ENCODE peak calls at places on chromosomes 6 and 20, in four cellular contexts. One of them, this sample, is unnamed.

GRCh38 chr6:108564178-108564577 is 3.5 kb downstream of the FOXO3 start:
- DNase-seq in colonic mucosa: no peak
- DNase-seq in PC-9: no peak
- DNase-seq in aorta: no peak
- DNase-seq in this sample: peak; percentile 52

GRCh38 chr6:15061176-15061575 is 184.7 kb upstream of the JARID2 start:
- DNase-seq in PC-9: no peak
- DNase-seq in aorta: no peak
- DNase-seq in colonic mucosa: no peak
- DNase-seq in this sample: no peak

GRCh38 chr6:129901910-129902309 is 40.8 kb upstream of the TMEM244 start:
- DNase-seq in aorta: no peak
- DNase-seq in colonic mucosa: no peak
- DNase-seq in PC-9: no peak
- DNase-seq in this sample: no peak

GRCh38 chr20:2693286-2693995 is 861 bp downstream of the EBF4 start:
- DNase-seq in aorta: peak; percentile 84
- DNase-seq in colonic mucosa: no peak
- DNase-seq in PC-9: no peak
- DNase-seq in this sample: peak; percentile 56

GRCh38 chr6:165748390-165748789 is 85.3 kb upstream of the PDE10A start:
- DNase-seq in colonic mucosa: no peak
- DNase-seq in PC-9: no peak
- DNase-seq in aorta: no peak
- DNase-seq in this sample: no peak

GRCh38 chr6:149723771-149724417 is 6.0 kb upstream of the LATS1 start:
- DNase-seq in colonic mucosa: peak; percentile 53
- DNase-seq in PC-9: peak; percentile 11
- DNase-seq in aorta: no peak
- DNase-seq in this sample: peak; percentile 58

GRCh38 chr6:161130606-161131005 is 139.0 kb downstream of the MAP3K4 start:
- DNase-seq in PC-9: no peak
- DNase-seq in aorta: no peak
- DNase-seq in colonic mucosa: no peak
- DNase-seq in this sample: no peak

GRCh38 chr6:111580826-111581505 is 24.7 kb downstream of the TRAF3IP2 start:
- DNase-seq in PC-9: no peak
- DNase-seq in aorta: no peak
- DNase-seq in colonic mucosa: no peak
- DNase-seq in this sample: no peak

GRCh38 chr20:54063998-54064676 is 6.3 kb downstream of the BCAS1 start:
- DNase-seq in PC-9: no peak
- DNase-seq in colonic mucosa: no peak
- DNase-seq in aorta: no peak
- DNase-seq in this sample: no peak

GRCh38 chr20:49669601-49670189 is 44.0 kb downstream of the B4GALT5 start:
- DNase-seq in aorta: no peak
- DNase-seq in colonic mucosa: no peak
- DNase-seq in PC-9: no peak
- DNase-seq in this sample: no peak
- H3K4me1 ChIP-seq in aorta: peaks cover 6% of the 10 kb centered on the region
- H3K4me1 ChIP-seq in colonic mucosa: peaks cover 2% of the 10 kb centered on the region
- H3K4me1 ChIP-seq in PC-9: peaks cover 57% of the 10 kb centered on the region
- H3K4me1 ChIP-seq in this sample: peaks cover under 1% of the 10 kb centered on the region

GRCh38 chr20:41155267-41155666 is 17.9 kb downstream of the PLCG1 start:
- DNase-seq in PC-9: no peak
- DNase-seq in aorta: no peak
- DNase-seq in colonic mucosa: no peak
- DNase-seq in this sample: no peak

GRCh38 chr20:41151134-41151869 is 14.0 kb downstream of the PLCG1 start:
- DNase-seq in PC-9: no peak
- DNase-seq in aorta: no peak
- DNase-seq in colonic mucosa: no peak
- DNase-seq in this sample: no peak

GRCh38 chr20:41158082-41158625 is 20.8 kb downstream of the PLCG1 start:
- DNase-seq in aorta: no peak
- DNase-seq in colonic mucosa: no peak
- DNase-seq in PC-9: no peak
- DNase-seq in this sample: no peak

GRCh38 chr20:41152108-41152757 is 14.9 kb downstream of the PLCG1 start:
- DNase-seq in aorta: no peak
- DNase-seq in PC-9: no peak
- DNase-seq in colonic mucosa: no peak
- DNase-seq in this sample: no peak

DNA sequence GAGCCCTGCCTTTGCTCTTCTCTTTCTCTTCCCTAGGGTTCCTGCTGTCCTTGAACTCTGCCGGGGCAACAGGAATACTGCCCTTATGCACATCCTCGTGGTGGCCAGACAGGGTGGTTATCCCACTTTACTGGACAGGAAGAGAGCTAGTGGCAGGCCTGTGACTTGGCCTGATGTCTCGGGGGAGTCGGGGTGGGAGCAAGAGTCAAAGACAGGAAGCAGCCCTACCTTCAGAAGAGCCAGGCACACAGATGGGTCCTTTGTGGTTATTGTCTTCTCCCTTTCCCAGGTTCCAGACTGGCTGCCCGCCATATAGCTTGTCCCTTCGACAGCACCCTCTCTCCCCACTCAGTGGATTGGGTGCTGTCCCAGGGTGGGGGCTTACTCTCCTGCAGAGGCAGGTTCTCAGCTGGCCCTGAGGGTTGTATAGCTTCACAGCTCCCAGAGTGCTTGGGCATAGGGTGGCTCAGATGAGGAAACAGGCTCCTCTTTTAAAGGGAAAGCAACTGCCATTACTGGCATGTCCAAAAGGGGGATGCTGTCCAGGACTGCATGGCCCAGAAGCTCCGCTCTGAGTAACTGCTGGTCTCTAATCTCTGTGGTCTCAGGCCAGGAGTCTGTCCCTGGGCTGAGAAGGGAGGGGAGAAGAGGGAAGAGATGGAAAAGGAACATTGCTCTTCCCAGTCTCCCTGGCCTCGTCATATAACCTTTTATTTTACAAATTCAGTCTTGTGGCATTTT is 17.3 kb downstream of the PLCG1 start:
- DNase-seq in aorta: no peak
- DNase-seq in colonic mucosa: no peak
- DNase-seq in PC-9: no peak
- DNase-seq in this sample: no peak
- H3K27ac ChIP-seq in aorta: no peak overlapping the region
- H3K27ac ChIP-seq in colonic mucosa: no peak overlapping the region
- H3K27ac ChIP-seq in PC-9: no peak overlapping the region
- H3K27ac ChIP-seq in this sample: no peak overlapping the region

GRCh38 chr20:37354210-37355195 is 8.6 kb downstream of the SRC start:
- DNase-seq in colonic mucosa: peak; percentile 80
- DNase-seq in aorta: peak; percentile 52
- DNase-seq in PC-9: no peak
- DNase-seq in this sample: no peak
- H3K4me1 ChIP-seq in colonic mucosa: peaks cover 10% of the 10 kb centered on the region
- H3K4me1 ChIP-seq in aorta: no peaks in the 10 kb centered on the region
- H3K4me1 ChIP-seq in PC-9: no peaks in the 10 kb centered on the region
- H3K4me1 ChIP-seq in this sample: no peaks in the 10 kb centered on the region

GRCh38 chr20:8434326-8434876 is 302.3 kb downstream of the PLCB1 start:
- DNase-seq in PC-9: no peak
- DNase-seq in aorta: no peak
- DNase-seq in colonic mucosa: no peak
- DNase-seq in this sample: no peak

GRCh38 chr20:8428988-8429387 is 296.9 kb downstream of the PLCB1 start:
- DNase-seq in aorta: no peak
- DNase-seq in colonic mucosa: no peak
- DNase-seq in PC-9: no peak
- DNase-seq in this sample: no peak

GRCh38 chr20:8433286-8433685 is 301.2 kb downstream of the PLCB1 start:
- DNase-seq in PC-9: no peak
- DNase-seq in aorta: no peak
- DNase-seq in colonic mucosa: no peak
- DNase-seq in this sample: no peak

GRCh38 chr20:8432435-8433148 is 300.5 kb downstream of the PLCB1 start:
- DNase-seq in PC-9: no peak
- DNase-seq in colonic mucosa: no peak
- DNase-seq in aorta: no peak
- DNase-seq in this sample: no peak

GRCh38 chr20:8431538-8432434 is 299.7 kb downstream of the PLCB1 start:
- DNase-seq in colonic mucosa: peak; percentile 21
- DNase-seq in aorta: peak; percentile 71
- DNase-seq in PC-9: no peak
- DNase-seq in this sample: no peak
- H3K27ac ChIP-seq in colonic mucosa: no peak overlapping the region
- H3K27ac ChIP-seq in aorta: no peak overlapping the region
- H3K27ac ChIP-seq in PC-9: no peak overlapping the region
- H3K27ac ChIP-seq in this sample: no peak overlapping the region

GRCh38 chr6:90278129-90278528 is 18.5 kb downstream of the BACH2 start:
- DNase-seq in colonic mucosa: no peak
- DNase-seq in PC-9: no peak
- DNase-seq in aorta: no peak
- DNase-seq in this sample: no peak
- H3K4me1 ChIP-seq in colonic mucosa: no peaks in the 10 kb centered on the region
- H3K4me1 ChIP-seq in PC-9: no peaks in the 10 kb centered on the region
- H3K4me1 ChIP-seq in aorta: no peaks in the 10 kb centered on the region
- H3K4me1 ChIP-seq in this sample: no peaks in the 10 kb centered on the region

DNA sequence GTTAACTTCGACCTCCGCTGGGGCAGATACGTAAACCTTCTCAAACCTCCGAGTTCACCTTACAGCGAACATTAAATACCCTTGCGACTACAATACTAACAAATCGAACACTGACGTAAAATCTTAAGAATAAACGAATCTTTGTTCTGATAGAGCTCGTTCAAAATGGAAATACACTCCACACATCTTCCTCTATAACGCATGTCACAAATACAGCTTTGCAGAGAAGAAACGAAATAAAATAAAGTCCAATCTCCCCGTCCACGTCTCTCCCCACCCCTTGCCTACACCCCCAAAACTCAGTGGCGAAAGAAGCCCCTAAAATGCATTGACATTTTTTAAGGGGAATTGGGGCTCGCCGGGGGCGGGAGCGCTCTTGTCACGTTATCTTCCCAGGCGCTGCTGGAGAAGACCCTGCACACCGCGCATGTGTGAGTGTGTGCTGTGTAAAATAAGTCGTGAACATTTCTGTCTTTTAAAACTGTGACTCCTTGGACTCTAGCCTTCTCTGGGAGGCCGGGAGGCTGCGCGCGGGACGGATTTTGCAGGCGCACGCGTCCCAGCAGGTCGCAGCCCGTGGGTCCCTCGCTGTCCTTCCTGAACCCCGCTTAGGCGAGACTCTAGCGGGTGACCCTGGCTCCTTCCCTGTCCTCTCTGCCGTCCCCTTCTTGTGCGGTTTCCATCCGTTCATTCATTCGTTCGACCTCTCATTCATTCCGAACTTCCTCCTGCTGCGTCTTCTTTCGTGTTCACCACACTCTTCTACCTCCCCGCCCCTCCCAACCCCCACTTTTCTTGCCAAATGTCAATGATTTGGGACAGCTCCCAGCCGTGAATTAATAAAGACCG is 2.4 kb downstream of the NRN1 start:
- DNase-seq in colonic mucosa: no peak
- DNase-seq in PC-9: no peak
- DNase-seq in aorta: peak; percentile 71
- DNase-seq in this sample: no peak
- H3K27ac ChIP-seq in colonic mucosa: peak overlapping the region; percentile 17
- H3K27ac ChIP-seq in PC-9: no peak overlapping the region
- H3K27ac ChIP-seq in aorta: no peak overlapping the region
- H3K27ac ChIP-seq in this sample: no peak overlapping the region

DNA sequence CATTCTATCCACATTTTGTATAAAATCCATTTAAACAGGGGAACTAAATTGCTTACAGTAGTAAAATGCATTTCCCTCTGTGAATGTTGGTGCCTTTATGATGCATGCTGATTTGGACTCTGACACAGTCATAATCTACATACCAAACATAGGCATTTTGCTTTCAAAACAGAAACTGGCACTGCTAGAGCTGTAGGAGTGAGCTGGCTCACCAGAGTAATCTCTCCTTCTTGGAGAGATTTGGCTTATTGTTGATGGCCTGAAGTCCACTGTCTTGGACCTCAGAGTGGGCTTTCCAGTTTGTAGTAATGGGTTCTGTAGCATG is 363.2 kb upstream of the FLRT3 start:
- DNase-seq in colonic mucosa: peak; percentile 29
- DNase-seq in PC-9: no peak
- DNase-seq in aorta: no peak
- DNase-seq in this sample: no peak
- H3K4me1 ChIP-seq in colonic mucosa: no peaks in the 10 kb centered on the region
- H3K4me1 ChIP-seq in PC-9: no peaks in the 10 kb centered on the region
- H3K4me1 ChIP-seq in aorta: no peaks in the 10 kb centered on the region
- H3K4me1 ChIP-seq in this sample: no peaks in the 10 kb centered on the region

GRCh38 chr20:31675828-31676533 is 38.3 kb downstream of the COX4I2 start:
- DNase-seq in PC-9: no peak
- DNase-seq in aorta: no peak
- DNase-seq in colonic mucosa: peak; percentile 40
- DNase-seq in this sample: no peak

GRCh38 chr20:31676534-31677030 is 38.9 kb downstream of the COX4I2 start:
- DNase-seq in PC-9: no peak
- DNase-seq in aorta: peak; percentile 14
- DNase-seq in colonic mucosa: no peak
- DNase-seq in this sample: no peak

GRCh38 chr20:31673943-31674463 is 36.3 kb downstream of the COX4I2 start:
- DNase-seq in PC-9: no peak
- DNase-seq in aorta: no peak
- DNase-seq in colonic mucosa: no peak
- DNase-seq in this sample: no peak

GRCh38 chr20:31673435-31673834 is 35.7 kb downstream of the COX4I2 start:
- DNase-seq in colonic mucosa: no peak
- DNase-seq in aorta: no peak
- DNase-seq in PC-9: no peak
- DNase-seq in this sample: no peak

GRCh38 chr20:31674895-31675827 is 37.4 kb downstream of the COX4I2 start:
- DNase-seq in aorta: peak; percentile 85
- DNase-seq in PC-9: peak; percentile 53
- DNase-seq in colonic mucosa: peak; percentile 60
- DNase-seq in this sample: peak; percentile 76
- H3K27ac ChIP-seq in aorta: peak overlapping the region; percentile 87
- H3K27ac ChIP-seq in PC-9: peak overlapping the region; percentile 24
- H3K27ac ChIP-seq in colonic mucosa: peak overlapping the region; percentile 66
- H3K27ac ChIP-seq in this sample: peak overlapping the region; percentile 40

GRCh38 chr20:62377615-62378085 is 9.3 kb upstream of the RPS21 start:
- DNase-seq in colonic mucosa: no peak
- DNase-seq in PC-9: peak; percentile 51
- DNase-seq in aorta: peak; percentile 89
- DNase-seq in this sample: peak; percentile 58
- H3K4me1 ChIP-seq in colonic mucosa: no peaks in the 10 kb centered on the region
- H3K4me1 ChIP-seq in PC-9: peaks cover 18% of the 10 kb centered on the region
- H3K4me1 ChIP-seq in aorta: no peaks in the 10 kb centered on the region
- H3K4me1 ChIP-seq in this sample: peaks cover 52% of the 10 kb centered on the region

This sample was measured in SJSA1.